ENCODE peak calls at places on chromosomes 7 and 10, in seven cellular contexts. F is hepatocyte, C is neuronal stem cell, P is Caco-2, K is adipocyte, T is cardiac muscle cell, I is transverse colon. N is an unnamed sample. For H3K36me3, the result is how much of the 10 kb centered on the place peaks cover.

GRCh38 chr10:13651969-13652720 is 65.4 kb downstream of the PRPF18 start:
- DNase-seq in F (no peak), C (no peak), P (no peak), K (no peak), T (no peak), I (no peak), N (no peak)

GRCh38 chr10:27607591-27607990 is 103.5 kb downstream of the RAB18 start:
- DNase-seq in F (no peak), C (no peak), P (no peak), K (no peak), T (no peak), I (no peak), N (no peak)

GRCh38 chr7:51428226-51428887 is 111.7 kb upstream of the COBL start:
- DNase-seq in F (peak), C (no peak), P (peak), K (no peak), T (no peak), I (peak), N (no peak)

GRCh38 chr7:29364661-29365060 is 170.1 kb downstream of the CHN2 start:
- DNase-seq in F (no peak), C (no peak), P (no peak), K (no peak), T (no peak), I (no peak), N (no peak)

GRCh38 chr10:24790599-24790998 is 66.9 kb upstream of the ARHGAP21 start:
- DNase-seq in F (no peak), C (peak), P (no peak), K (no peak), T (peak), I (no peak), N (no peak)

GRCh38 chr7:45689011-45689796 is 115.0 kb downstream of the ADCY1 start:
- DNase-seq in F (no peak), C (no peak), P (no peak), K (peak), T (peak), I (no peak), N (no peak)

GRCh38 chr7:141225916-141226618 is 152.2 kb downstream of the TMEM178B start:
- DNase-seq in F (no peak), C (no peak), P (no peak), K (no peak), T (no peak), I (no peak), N (no peak)

GRCh38 chr7:150735596-150736358 is 1.4 kb upstream of the GIMAP5 start:
- DNase-seq in F (no peak), C (no peak), P (no peak), K (no peak), T (no peak), I (no peak), N (no peak)

GRCh38 chr7:45716380-45717203 is 142.4 kb downstream of the ADCY1 start:
- DNase-seq in F (no peak), C (no peak), P (no peak), K (no peak), T (no peak), I (no peak), N (no peak)

GRCh38 chr10:118669020-118669766 is 73.7 kb upstream of the PRLHR start:
- DNase-seq in F (no peak), C (no peak), P (no peak), K (peak), T (peak), I (no peak), N (no peak)

GRCh38 chr7:24366901-24367300 is 82.9 kb downstream of the NPY start:
- DNase-seq in F (no peak), C (no peak), P (no peak), K (no peak), T (no peak), I (no peak), N (no peak)

GRCh38 chr7:44733708-44734481 is 14.8 kb upstream of the ZMIZ2 start:
- DNase-seq in F (no peak), C (no peak), P (no peak), K (peak), T (peak), I (no peak), N (no peak)

GRCh38 chr7:112546723-112547513 is 66.1 kb downstream of the LSMEM1 start:
- DNase-seq in F (no peak), C (no peak), P (peak), K (no peak), T (peak), I (no peak), N (no peak)

GRCh38 chr10:12350167-12350872 is 973 bp downstream of the CAMK1D start:
- DNase-seq in F (peak), C (peak), P (peak), K (peak), T (peak), I (peak), N (peak)

GRCh38 chr7:80078159-80078731 is 56.4 kb upstream of the GNAI1 start:
- DNase-seq in F (no peak), C (no peak), P (no peak), K (peak), T (peak), I (no peak), N (no peak)

GRCh38 chr7:12458520-12459131 is 55.0 kb upstream of the VWDE start:
- DNase-seq in F (peak), C (peak), P (peak), K (peak), T (peak), I (no peak), N (no peak)

GRCh38 chr10:84845628-84846261 is 517.4 kb downstream of the CCSER2 start:
- DNase-seq in F (peak), C (peak), P (peak), K (no peak), T (no peak), I (no peak), N (no peak)

GRCh38 chr7:44750921-44751571 is 2.4 kb downstream of the ZMIZ2 start:
- DNase-seq in F (peak), C (no peak), P (peak), K (no peak), T (no peak), I (peak), N (no peak)

GRCh38 chr7:90579181-90579688 is 16.9 kb upstream of the CDK14 start:
- DNase-seq in F (peak), C (no peak), P (peak), K (peak), T (peak), I (no peak), N (no peak)

GRCh38 chr10:102175415-102175814 is 23.2 kb downstream of the NOLC1 start:
- DNase-seq in F (no peak), C (no peak), P (no peak), K (peak), T (peak), I (no peak), N (no peak)

GRCh38 chr7:142556745-142557144 is 192.5 kb upstream of the PRSS1 start:
- DNase-seq in F (peak), C (no peak), P (peak), K (peak), T (peak), I (peak), N (no peak)

GRCh38 chr7:116218747-116219146 is 8.4 kb downstream of the TES start:
- DNase-seq in F (no peak), C (no peak), P (no peak), K (no peak), T (no peak), I (no peak), N (no peak)

GRCh38 chr7:41693150-41693997 is 9.5 kb downstream of the INHBA start:
- DNase-seq in F (peak), C (no peak), P (no peak), K (peak), T (peak), I (no peak), N (no peak)

GRCh38 chr10:132229096-132229495 is 42.3 kb downstream of the DPYSL4 start:
- DNase-seq in F (no peak), C (no peak), P (no peak), K (no peak), T (no peak), I (no peak), N (no peak)

GRCh38 chr7:83446126-83446675 is 202.7 kb downstream of the SEMA3E start:
- DNase-seq in F (no peak), C (no peak), P (no peak), K (no peak), T (no peak), I (no peak), N (no peak)

GRCh38 chr10:123683459-123683858 is 17.3 kb downstream of the GPR26 start:
- DNase-seq in F (no peak), C (no peak), P (no peak), K (no peak), T (no peak), I (no peak), N (no peak)

GRCh38 chr7:125605241-125605640 is 675.6 kb upstream of the POT1 start:
- DNase-seq in F (peak), C (no peak), P (no peak), K (no peak), T (no peak), I (no peak), N (no peak)

GRCh38 chr7:47254081-47255006 is 327.6 kb downstream of the TNS3 start:
- DNase-seq in F (peak), C (peak), P (peak), K (peak), T (peak), I (peak), N (peak)

GRCh38 chr7:20395094-20395493 is 64.4 kb downstream of the ITGB8 start:
- DNase-seq in F (no peak), C (no peak), P (no peak), K (peak), T (peak), I (no peak), N (no peak)

GRCh38 chr10:100346351-100346764 is 675 bp upstream of the SCD start:
- DNase-seq in F (peak), C (peak), P (peak), K (peak), T (peak), I (peak), N (peak)

GRCh38 chr7:4766666-4767530 is 8.5 kb upstream of the AP5Z1 start:
- DNase-seq in F (peak), C (no peak), P (no peak), K (no peak), T (no peak), I (peak), N (no peak)

GRCh38 chr7:28708458-28708951 is 249.6 kb downstream of the TRIL start:
- DNase-seq in F (peak), C (no peak), P (no peak), K (no peak), T (no peak), I (no peak), N (no peak)

GRCh38 chr10:62738916-62739315 is 65.6 kb upstream of the ADO start:
- DNase-seq in F (no peak), C (no peak), P (no peak), K (no peak), T (peak), I (no peak), N (no peak)

DNA sequence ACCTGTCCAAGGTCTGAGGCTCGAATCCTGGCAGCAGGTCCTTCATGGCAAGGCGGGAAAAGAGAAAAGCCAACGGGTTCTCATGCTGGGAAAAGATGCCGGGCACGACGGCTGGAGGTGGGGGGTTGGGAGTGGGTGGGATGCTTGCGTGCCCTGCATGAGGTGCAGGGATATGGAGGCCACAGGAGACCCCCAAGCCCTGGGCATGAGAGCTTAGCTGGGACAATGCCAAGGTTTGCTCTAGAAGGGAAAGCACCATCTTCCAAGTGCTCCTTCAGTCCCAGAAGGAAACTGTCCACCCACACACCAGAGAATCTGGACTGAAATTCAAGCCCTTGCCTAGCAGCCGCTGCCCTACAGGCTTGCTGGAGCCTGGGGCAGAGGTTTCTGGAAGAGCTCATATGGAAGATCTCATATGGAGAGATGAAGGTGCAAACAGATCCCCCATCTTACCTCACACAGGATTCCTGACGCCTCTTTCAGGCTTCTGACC is 64.3 kb downstream of the ZRANB1 start:
- DNase-seq in F (no peak), C (no peak), P (no peak), K (peak), T (peak), I (peak), N (no peak)
- H3K36me3 ChIP-seq in F (under half), C (half or more), P (under half), K (under half), T (under half), I (under half), N (under half)

GRCh38 chr7:105691692-105692564 is 110.6 kb upstream of the EFCAB10 start:
- DNase-seq in F (peak), C (no peak), P (no peak), K (peak), T (peak), I (peak), N (peak)

GRCh38 chr7:105691029-105691691 is 109.9 kb upstream of the EFCAB10 start:
- DNase-seq in F (no peak), C (no peak), P (no peak), K (peak), T (peak), I (peak), N (peak)

GRCh38 chr7:105688617-105689016 is 107.3 kb upstream of the EFCAB10 start:
- DNase-seq in F (no peak), C (no peak), P (no peak), K (no peak), T (no peak), I (no peak), N (no peak)

GRCh38 chr7:105690286-105690915 is 109.1 kb upstream of the EFCAB10 start:
- DNase-seq in F (no peak), C (no peak), P (no peak), K (no peak), T (no peak), I (no peak), N (no peak)

DNA sequence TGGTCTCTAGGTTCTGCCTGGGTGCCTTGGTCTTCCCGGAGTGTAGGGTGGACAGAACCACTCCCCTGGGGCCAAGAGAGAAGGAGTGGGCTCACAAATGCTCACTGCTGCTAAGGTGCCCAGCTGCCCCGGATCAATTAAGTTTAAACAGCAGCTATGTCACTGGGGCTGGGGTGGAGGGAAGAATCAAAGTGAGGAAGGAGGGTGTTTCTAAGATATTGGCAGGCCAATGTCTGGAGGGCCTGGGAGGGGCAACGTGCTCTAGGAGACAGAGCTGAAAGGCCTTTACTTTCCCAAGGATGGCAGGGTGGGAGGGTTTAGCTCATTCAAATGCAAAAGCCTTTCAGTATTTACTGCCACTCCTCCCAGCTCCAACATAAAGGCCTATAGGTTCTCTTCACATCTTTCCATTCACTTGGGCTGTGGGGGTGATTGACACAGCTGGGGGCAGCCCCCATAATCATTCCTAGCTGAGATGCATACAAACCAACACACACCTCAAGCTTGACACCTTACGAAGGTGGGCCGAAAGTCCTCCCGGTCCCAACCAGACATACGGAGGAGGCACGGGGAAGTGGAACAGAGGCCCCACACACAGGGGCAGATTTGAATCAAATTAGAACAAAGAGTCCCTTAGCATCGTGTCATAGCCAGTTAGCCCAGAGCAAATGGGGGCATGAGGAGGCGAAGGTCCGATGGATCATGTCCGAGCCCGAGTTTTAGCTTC is 108.0 kb upstream of the EFCAB10 start:
- DNase-seq in F (no peak), C (no peak), P (no peak), K (no peak), T (no peak), I (no peak), N (no peak)
- H3K4me3 ChIP-seq in F (no peak), C (no peak), P (no peak), K (no peak), T (no peak), I (no peak), N (no peak)

DNA sequence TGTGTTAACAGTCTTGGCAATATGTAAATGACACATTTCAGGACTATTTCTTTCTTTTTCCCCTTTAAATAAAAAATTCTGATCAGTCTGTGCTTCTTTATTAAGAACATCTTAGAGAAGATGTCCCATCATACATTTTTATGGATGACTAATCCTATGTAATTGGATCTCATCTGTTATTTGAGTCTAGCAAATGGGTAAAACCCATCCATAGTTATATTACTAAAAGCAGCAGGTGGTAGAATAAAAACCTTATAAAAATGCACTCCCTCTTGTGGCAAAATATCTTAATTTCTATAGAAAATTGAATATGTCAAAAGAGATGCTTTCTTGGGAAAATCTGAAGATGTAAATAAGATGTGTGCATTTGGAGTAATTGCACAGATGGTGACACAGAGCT is 35.3 kb downstream of the TRRAP start:
- DNase-seq in F (no peak), C (no peak), P (no peak), K (peak), T (no peak), I (no peak), N (no peak)
- H3K36me3 ChIP-seq in F (under half), C (half or more), P (under half), K (half or more), T (half or more), I (half or more), N (half or more)

GRCh38 chr7:95974108-95974507 is 201.8 kb downstream of the DYNC1I1 start:
- DNase-seq in F (no peak), C (no peak), P (no peak), K (no peak), T (no peak), I (no peak), N (no peak)
- H3K4me3 ChIP-seq in F (no peak), C (no peak), P (no peak), K (no peak), T (no peak), I (no peak), N (no peak)

N was measured in CD8-positive, alpha-beta T cell.